ENCODE peak calls at places on chromosomes 5 and 9, in five cellular contexts. F is GM23248, B is ascending aorta, C is aorta, R is cardiac muscle cell. E is an unnamed sample.

GRCh38 chr9:13082796-13083195 is 196.7 kb downstream of the MPDZ start:
- DNase-seq in F (peak; percentile 5), B (no peak), C (no peak), R (no peak), E (no peak)

GRCh38 chr5:151213803-151214613 is 9.9 kb downstream of the CCDC69 start:
- DNase-seq in F (peak; percentile 28), B (peak; percentile 85), C (peak; percentile 90), R (peak; percentile 73), E (peak; percentile 90)

GRCh38 chr9:15299374-15299939 is 7.6 kb downstream of the TTC39B start:
- DNase-seq in F (no peak), B (no peak), C (no peak), R (no peak), E (no peak)

GRCh38 chr9:91341749-91342148 is 20.0 kb downstream of the AUH start:
- DNase-seq in F (no peak), B (no peak), C (no peak), R (no peak), E (no peak)

GRCh38 chr5:159449925-159450324 is 119.6 kb upstream of the IL12B start:
- DNase-seq in F (peak; percentile 18), B (peak; percentile 38), C (no peak), R (no peak), E (no peak)

GRCh38 chr5:157484768-157485167 is 24.8 kb downstream of the NIPAL4 start:
- DNase-seq in F (peak; percentile 81), B (no peak), C (no peak), R (no peak), E (peak; percentile 73)

GRCh38 chr9:126366366-126367011 is 39.9 kb downstream of the MVB12B start:
- DNase-seq in F (peak; percentile 48), B (no peak), C (no peak), R (no peak), E (peak; percentile 42)

GRCh38 chr5:115809946-115810345 is 6.5 kb downstream of the CDO1 start:
- DNase-seq in F (no peak), B (no peak), C (no peak), R (no peak), E (no peak)

GRCh38 chr5:143304836-143305475 is 98.5 kb downstream of the NR3C1 start:
- DNase-seq in F (no peak), B (no peak), C (no peak), R (no peak), E (no peak)

GRCh38 chr9:73200694-73201432 is 49.2 kb downstream of the ANXA1 start:
- DNase-seq in F (peak; percentile 54), B (no peak), C (no peak), R (peak; percentile 63), E (no peak)

GRCh38 chr9:114140850-114141249 is 14.5 kb upstream of the COL27A1 start:
- DNase-seq in F (no peak), B (no peak), C (no peak), R (no peak), E (no peak)

GRCh38 chr5:128060644-128061388 is 22.8 kb upstream of the SLC12A2 start:
- DNase-seq in F (no peak), B (no peak), C (no peak), R (no peak), E (no peak)

GRCh38 chr5:180673371-180674252 is 24.2 kb upstream of the FLT4 start:
- DNase-seq in F (no peak), B (no peak), C (no peak), R (peak; percentile 17), E (no peak)

GRCh38 chr5:50711280-50711679 is 44.8 kb downstream of the PARP8 start:
- DNase-seq in F (no peak), B (no peak), C (no peak), R (no peak), E (no peak)

GRCh38 chr9:76912631-76913275 is 6.8 kb upstream of the PRUNE2 start:
- DNase-seq in F (peak; percentile 55), B (no peak), C (no peak), R (no peak), E (no peak)

GRCh38 chr5:147844846-147845245 is 13.4 kb upstream of the SPINK1 start:
- DNase-seq in F (no peak), B (no peak), C (no peak), R (no peak), E (no peak)

GRCh38 chr9:82447343-82447742 is 458.8 kb downstream of the SPATA31D1 start:
- DNase-seq in F (no peak), B (no peak), C (no peak), R (no peak), E (no peak)

GRCh38 chr9:6667633-6668280 is 22.2 kb upstream of the GLDC start:
- DNase-seq in F (peak; percentile 41), B (no peak), C (no peak), R (peak; percentile 44), E (no peak)

GRCh38 chr9:6632516-6633328 is 12.8 kb downstream of the GLDC start:
- DNase-seq in F (no peak), B (no peak), C (no peak), R (no peak), E (no peak)

GRCh38 chr5:110644357-110644756 is 82.1 kb downstream of the TMEM232 start:
- DNase-seq in F (no peak), B (no peak), C (no peak), R (no peak), E (no peak)

GRCh38 chr5:157219491-157220271 is 39.0 kb downstream of the ITK start:
- DNase-seq in F (peak; percentile 39), B (no peak), C (no peak), R (no peak), E (no peak)

GRCh38 chr5:8136271-8136670 is 267.3 kb downstream of the MTRR start:
- DNase-seq in F (no peak), B (no peak), C (no peak), R (no peak), E (no peak)

GRCh38 chr9:132879443-132880310 is 979 bp downstream of the SPACA9 start:
- DNase-seq in F (peak; percentile 12), B (no peak), C (no peak), R (no peak), E (no peak)
- H3K4me3 ChIP-seq in F (peak overlapping the region; percentile 97), B (no peak overlapping the region), C (no peak overlapping the region), R (peak overlapping the region; percentile 69), E (peak overlapping the region; percentile 95)

GRCh38 chr9:92610470-92611420 is 59.2 kb downstream of the IPPK start:
- DNase-seq in F (no peak), B (no peak), C (no peak), R (no peak), E (peak; percentile 63)
- H3K27ac ChIP-seq in F (no peak overlapping the region), B (no peak overlapping the region), C (no peak overlapping the region), R (no peak overlapping the region), E (no peak overlapping the region)

DNA sequence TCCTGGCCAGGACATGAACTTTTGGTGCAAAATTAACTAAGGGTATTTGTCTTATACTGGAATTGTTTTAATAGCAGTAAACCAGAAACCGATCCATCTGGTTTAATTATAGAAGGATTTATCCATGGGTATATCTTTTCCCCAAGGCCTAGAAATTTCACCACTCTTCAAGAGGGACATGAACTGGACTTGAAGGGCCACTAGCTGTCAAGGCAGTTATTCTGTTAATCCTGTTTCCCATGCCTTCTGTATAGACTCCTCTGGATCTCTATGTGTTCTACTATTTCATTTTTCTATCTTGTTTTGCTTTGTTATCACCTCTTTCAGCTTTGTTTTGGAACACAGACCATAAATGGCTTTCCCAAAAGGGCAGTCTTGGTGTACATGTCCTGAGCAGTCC is 467.6 kb downstream of the KIF4B start:
- DNase-seq in F (no peak), B (no peak), C (no peak), R (no peak), E (no peak)
- H3K4me3 ChIP-seq in F (no peak overlapping the region), B (no peak overlapping the region), C (no peak overlapping the region), R (no peak overlapping the region), E (no peak overlapping the region)

GRCh38 chr9:129069128-129069824 is 11.6 kb upstream of the DOLPP1 start:
- DNase-seq in F (no peak), B (peak; percentile 75), C (peak; percentile 83), R (peak; percentile 52), E (peak; percentile 88)
- H3K27ac ChIP-seq in F (no peak overlapping the region), B (no peak overlapping the region), C (no peak overlapping the region), R (peak overlapping the region; percentile 72), E (peak overlapping the region; percentile 44)

GRCh38 chr9:79701651-79702050 is 129.9 kb downstream of the TLE4 start:
- DNase-seq in F (peak; percentile 55), B (no peak), C (peak; percentile 60), R (no peak), E (peak; percentile 17)
- H3K4me3 ChIP-seq in F (no peak overlapping the region), B (no peak overlapping the region), C (no peak overlapping the region), R (no peak overlapping the region), E (no peak overlapping the region)

GRCh38 chr5:150066901-150067396 is 19.4 kb downstream of the CSF1R start:
- DNase-seq in F (peak; percentile 88), B (no peak), C (no peak), R (no peak), E (no peak)

GRCh38 chr5:150065886-150066285 is 20.5 kb downstream of the CSF1R start:
- DNase-seq in F (peak; percentile 57), B (peak; percentile 76), C (peak; percentile 76), R (no peak), E (peak; percentile 65)

GRCh38 chr5:150067405-150067960 is 18.9 kb downstream of the CSF1R start:
- DNase-seq in F (no peak), B (no peak), C (no peak), R (no peak), E (no peak)

GRCh38 chr5:150065346-150065745 is 21.0 kb downstream of the CSF1R start:
- DNase-seq in F (peak; percentile 69), B (peak; percentile 74), C (peak; percentile 83), R (no peak), E (peak; percentile 76)

GRCh38 chr5:150066436-150066835 is 19.9 kb downstream of the CSF1R start:
- DNase-seq in F (no peak), B (no peak), C (no peak), R (no peak), E (no peak)
- H3K27ac ChIP-seq in F (peak overlapping the region; percentile 62), B (no peak overlapping the region), C (no peak overlapping the region), R (no peak overlapping the region), E (no peak overlapping the region)

DNA sequence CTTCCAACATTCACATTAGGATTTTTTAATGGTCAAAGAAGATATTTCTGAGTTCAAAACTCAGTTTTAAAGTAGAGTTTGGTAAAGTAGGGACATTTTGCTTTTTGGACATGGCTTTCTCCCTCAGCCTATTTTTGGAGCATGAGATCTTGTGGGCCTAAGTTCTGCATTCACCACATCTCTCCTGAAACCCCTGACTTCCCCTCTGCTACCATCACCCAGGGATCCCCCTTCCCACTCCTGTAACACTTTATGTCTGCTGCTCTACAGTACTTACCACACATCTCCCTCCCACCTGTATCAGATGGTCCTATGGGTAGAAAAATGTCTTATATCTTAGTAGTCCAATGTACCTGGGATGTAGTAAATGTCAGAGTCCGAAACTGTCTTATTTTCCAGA is 48.2 kb upstream of the JAK2 start:
- DNase-seq in F (no peak), B (no peak), C (no peak), R (no peak), E (no peak)
- H3K4me3 ChIP-seq in F (no peak overlapping the region), B (no peak overlapping the region), C (no peak overlapping the region), R (no peak overlapping the region), E (no peak overlapping the region)

GRCh38 chr9:84617415-84617814 is 52.1 kb upstream of the NTRK2 start:
- DNase-seq in F (no peak), B (no peak), C (no peak), R (no peak), E (no peak)
- H3K27ac ChIP-seq in F (no peak overlapping the region), B (no peak overlapping the region), C (no peak overlapping the region), R (no peak overlapping the region), E (no peak overlapping the region)

E was measured in right cardiac atrium.